ENCODE peak calls at places on chromosomes 7 and 10, in eight cellular contexts. C is GM20000, Y is ascending aorta, J is AG09309, B is progenitor cell of endocrine pancreas, T is MM.1S, F is neural progenitor cell, N is D721Med. W is an unnamed sample.

GRCh38 chr10:46541017-46541661 is 15.3 kb downstream of the GPRIN2 start:
- DNase-seq in C (no peak), Y (peak; percentile 69), J (no peak), B (peak; percentile 80), T (no peak), F (peak; percentile 90), N (no peak), W (peak; percentile 76)

GRCh38 chr7:91249506-91250233 is 14.6 kb upstream of the FZD1 start:
- DNase-seq in C (no peak), Y (no peak), J (no peak), B (no peak), T (no peak), F (no peak), N (no peak), W (no peak)

GRCh38 chr7:43646603-43647313 is 63.9 kb downstream of the STK17A start:
- DNase-seq in C (no peak), Y (no peak), J (no peak), B (no peak), T (peak; percentile 55), F (no peak), N (no peak), W (no peak)

GRCh38 chr10:30550967-30551815 is 78.4 kb downstream of the LYZL2 start:
- DNase-seq in C (no peak), Y (no peak), J (no peak), B (no peak), T (no peak), F (no peak), N (no peak), W (no peak)

GRCh38 chr7:123571684-123572083 is 14.1 kb upstream of the NDUFA5 start:
- DNase-seq in C (no peak), Y (no peak), J (no peak), B (no peak), T (no peak), F (no peak), N (no peak), W (no peak)

GRCh38 chr7:26369519-26370385 is 78.1 kb downstream of the SNX10 start:
- DNase-seq in C (peak; percentile 54), Y (no peak), J (peak; percentile 1), B (peak; percentile 21), T (peak; percentile 52), F (peak; percentile 56), N (no peak), W (no peak)

GRCh38 chr7:35004531-35005096 is 32.7 kb downstream of the DPY19L1 start:
- DNase-seq in C (no peak), Y (no peak), J (no peak), B (no peak), T (no peak), F (peak; percentile 33), N (no peak), W (no peak)

GRCh38 chr7:19090526-19090925 is 26.9 kb downstream of the TWIST1 start:
- DNase-seq in C (no peak), Y (no peak), J (no peak), B (no peak), T (no peak), F (no peak), N (no peak), W (no peak)

GRCh38 chr7:16083931-16084330 is 337.4 kb downstream of the CRPPA start:
- DNase-seq in C (no peak), Y (no peak), J (no peak), B (no peak), T (no peak), F (no peak), N (no peak), W (no peak)

DNA sequence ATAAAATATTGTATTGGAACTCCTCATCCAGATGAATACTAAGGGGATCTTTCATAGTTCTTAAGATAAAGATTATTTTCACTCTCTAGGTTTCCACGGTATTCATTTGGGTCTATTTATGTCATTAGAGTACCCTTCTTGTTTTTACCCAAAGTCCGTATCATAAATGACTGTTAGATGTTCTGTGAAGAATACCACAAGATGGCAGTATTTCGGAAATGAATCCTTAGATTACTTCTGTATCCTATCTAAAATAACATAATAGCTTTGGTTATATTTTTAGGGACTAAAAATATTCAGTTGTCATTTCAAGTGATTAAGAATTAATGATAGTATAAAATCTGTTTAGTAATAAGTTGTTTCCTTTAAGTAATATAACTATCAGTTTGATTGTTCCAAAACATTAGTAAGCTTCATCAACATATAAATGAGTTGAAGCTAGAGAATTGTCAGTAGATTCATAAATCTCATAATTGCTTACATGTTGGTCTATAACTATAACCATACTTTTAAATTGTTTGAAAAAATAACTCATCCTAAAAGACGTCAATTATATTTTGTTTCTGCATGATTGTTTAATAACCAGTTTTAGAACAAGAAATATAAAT is 337.5 kb upstream of the KCND2 start:
- DNase-seq in C (peak; percentile 18), Y (no peak), J (no peak), B (no peak), T (peak; percentile 76), F (peak; percentile 60), N (no peak), W (no peak)
- TF ChIP-seq CTCF in C (peak; percentile 18), Y (no peak), J (no peak), B (peak; percentile 65), T (peak; percentile 80), F (peak; percentile 68), N (peak; percentile 62), W (peak; percentile 59)

GRCh38 chr7:79658304-79658703 is 204.8 kb upstream of the MAGI2 start:
- DNase-seq in C (no peak), Y (no peak), J (no peak), B (no peak), T (no peak), F (no peak), N (no peak), W (no peak)
- TF ChIP-seq CTCF in C (no peak), Y (no peak), J (no peak), B (no peak), T (no peak), F (no peak), N (no peak), W (no peak)

GRCh38 chr7:1175967-1176851 is 16.2 kb upstream of the ZFAND2A start:
- DNase-seq in C (peak; percentile 82), Y (peak; percentile 88), J (no peak), B (peak; percentile 90), T (peak; percentile 64), F (peak; percentile 83), N (peak; percentile 86), W (peak; percentile 70)
- TF ChIP-seq CTCF in C (peak; percentile 94), Y (peak; percentile 84), J (peak; percentile 92), B (peak; percentile 96), T (peak; percentile 91), F (peak; percentile 88), N (peak; percentile 79), W (peak; percentile 96)

GRCh38 chr10:58950618-58951017 is 225.8 kb upstream of the PHYHIPL start:
- DNase-seq in C (no peak), Y (no peak), J (no peak), B (no peak), T (no peak), F (no peak), N (no peak), W (no peak)

GRCh38 chr10:58952747-58953466 is 223.5 kb upstream of the PHYHIPL start:
- DNase-seq in C (peak; percentile 30), Y (peak; percentile 72), J (no peak), B (peak; percentile 15), T (peak; percentile 46), F (peak; percentile 64), N (no peak), W (no peak)

GRCh38 chr10:58952162-58952561 is 224.3 kb upstream of the PHYHIPL start:
- DNase-seq in C (no peak), Y (no peak), J (peak; percentile 38), B (no peak), T (no peak), F (no peak), N (no peak), W (no peak)

GRCh38 chr10:58951750-58952149 is 224.7 kb upstream of the PHYHIPL start:
- DNase-seq in C (no peak), Y (no peak), J (peak; percentile 60), B (no peak), T (no peak), F (no peak), N (no peak), W (no peak)

GRCh38 chr10:58951087-58951486 is 225.4 kb upstream of the PHYHIPL start:
- DNase-seq in C (no peak), Y (no peak), J (no peak), B (no peak), T (no peak), F (no peak), N (no peak), W (no peak)
- TF ChIP-seq CTCF in C (no peak), Y (no peak), J (no peak), B (no peak), T (no peak), F (no peak), N (no peak), W (no peak)

GRCh38 chr10:66472156-66472555 is 453.7 kb upstream of the LRRTM3 start:
- DNase-seq in C (no peak), Y (no peak), J (no peak), B (no peak), T (no peak), F (no peak), N (no peak), W (no peak)
- TF ChIP-seq CTCF in C (no peak), Y (no peak), J (no peak), B (no peak), T (no peak), F (no peak), N (no peak), W (no peak)

DNA sequence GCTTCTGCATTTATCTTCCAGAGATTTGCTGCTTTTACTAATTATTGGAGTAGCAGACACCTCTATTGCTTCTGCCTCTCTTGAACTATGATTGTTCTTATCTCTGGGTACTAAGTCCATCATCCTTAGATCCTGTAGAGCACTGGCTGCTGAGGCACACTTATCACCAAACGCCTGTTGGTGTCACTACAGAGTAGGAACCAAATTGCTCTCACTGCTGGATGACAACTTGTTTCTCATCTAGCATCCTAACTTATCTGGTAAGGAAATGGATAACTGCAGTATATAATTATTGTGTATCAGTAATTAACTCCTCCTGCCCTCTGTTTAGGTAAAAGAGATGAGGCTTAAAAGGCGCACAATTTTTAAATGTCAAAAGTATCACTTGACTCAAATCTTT is 1059.4 kb downstream of the NRG3 start:
- DNase-seq in C (no peak), Y (no peak), J (no peak), B (no peak), T (no peak), F (peak; percentile 48), N (no peak), W (no peak)
- TF ChIP-seq CTCF in C (no peak), Y (no peak), J (peak; percentile 19), B (peak; percentile 18), T (peak; percentile 27), F (peak; percentile 50), N (peak; percentile 1), W (no peak)

DNA sequence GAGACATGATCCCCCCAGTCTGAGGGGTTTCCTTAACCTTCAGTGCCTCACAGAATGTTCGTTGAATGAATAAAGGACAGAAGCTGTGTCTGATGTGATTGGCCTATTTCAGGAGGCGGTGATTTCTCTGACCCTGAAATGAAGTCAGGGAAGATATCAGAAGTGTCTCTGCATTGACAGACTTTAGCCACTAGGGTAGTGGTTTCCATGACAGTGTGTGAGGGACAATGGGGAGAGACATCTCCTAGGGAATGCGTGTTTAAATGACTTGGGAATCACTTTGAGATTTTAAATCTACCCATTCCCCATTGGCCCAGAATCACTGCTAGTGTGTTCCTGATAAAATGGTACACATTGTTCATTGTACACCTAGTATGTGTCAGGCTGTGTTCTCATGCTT is 132.0 kb downstream of the CFAP58 start:
- DNase-seq in C (no peak), Y (no peak), J (no peak), B (no peak), T (no peak), F (peak; percentile 25), N (no peak), W (no peak)
- TF ChIP-seq CTCF in C (no peak), Y (no peak), J (no peak), B (peak; percentile 20), T (no peak), F (peak; percentile 45), N (no peak), W (peak; percentile 33)

GRCh38 chr10:3231951-3232730 is 59.6 kb upstream of the PITRM1 start:
- DNase-seq in C (no peak), Y (peak; percentile 78), J (peak; percentile 80), B (no peak), T (no peak), F (no peak), N (no peak), W (no peak)
- TF ChIP-seq CTCF in C (no peak), Y (no peak), J (peak; percentile 70), B (no peak), T (no peak), F (peak; percentile 30), N (no peak), W (no peak)

W was measured in mesothelial cell of epicardium.